ENCODE peak calls at places on chromosomes 3 and 15, in six cellular contexts. P, K, X, O, F and W are unnamed samples.

GRCh38 chr15:53833134-53833624 is 73.7 kb upstream of the WDR72 start:
- DNase-seq in X (no peak), K (no peak), P (no peak), F (peak), O (no peak), W (no peak)

GRCh38 chr3:113751145-113751544 is 4.3 kb downstream of the ATP6V1A start:
- DNase-seq in O (no peak), P (no peak), F (no peak), X (no peak), K (no peak), W (no peak)

GRCh38 chr3:102068327-102068726 is 219.0 kb downstream of the NFKBIZ start:
- DNase-seq in P (no peak), O (no peak), K (no peak), X (no peak), F (no peak), W (no peak)

GRCh38 chr3:58206406-58207011 is 4.3 kb downstream of the DNASE1L3 start:
- DNase-seq in K (no peak), X (no peak), O (no peak), P (no peak), F (no peak), W (no peak)

GRCh38 chr15:68340711-68341671 is 63.4 kb downstream of the FEM1B start:
- DNase-seq in X (no peak), P (no peak), O (no peak), F (no peak), K (no peak), W (no peak)

GRCh38 chr3:15557511-15557946 is 36.0 kb upstream of the COLQ start:
- DNase-seq in O (peak), F (peak), P (peak), X (peak), K (peak), W (peak)

GRCh38 chr3:101938262-101938847 is 89.0 kb downstream of the NFKBIZ start:
- DNase-seq in K (no peak), P (no peak), O (no peak), F (no peak), X (no peak), W (no peak)

GRCh38 chr3:117118604-117119003 is 409.0 kb downstream of the TUSC7 start:
- DNase-seq in K (no peak), F (no peak), X (no peak), P (no peak), O (no peak), W (no peak)

GRCh38 chr3:171365489-171365888 is 94.7 kb downstream of the TNIK start:
- DNase-seq in K (no peak), F (no peak), X (no peak), O (no peak), P (no peak), W (no peak)

GRCh38 chr3:30471076-30471475 is 135.3 kb upstream of the TGFBR2 start:
- DNase-seq in K (no peak), X (no peak), P (no peak), F (no peak), O (no peak), W (no peak)

GRCh38 chr3:27079427-27080105 is 289.6 kb downstream of the NEK10 start:
- DNase-seq in K (no peak), P (no peak), F (no peak), X (no peak), O (no peak), W (no peak)

GRCh38 chr3:179067291-179067690 is 4.3 kb downstream of the ZMAT3 start:
- DNase-seq in X (no peak), K (no peak), O (no peak), P (no peak), F (peak), W (no peak)

GRCh38 chr15:84034831-84035753 is 200.5 kb upstream of the GOLGA6L4 start:
- DNase-seq in P (no peak), O (peak), X (peak), F (peak), K (peak), W (no peak)

GRCh38 chr3:49721861-49722781 is 1.6 kb downstream of the GMPPB start:
- DNase-seq in K (no peak), F (no peak), O (no peak), X (no peak), P (no peak), W (no peak)

GRCh38 chr15:45646220-45646619 is 11.4 kb downstream of the SQOR start:
- DNase-seq in P (no peak), K (no peak), X (no peak), F (no peak), O (no peak), W (no peak)

GRCh38 chr15:82831894-82832600 is 22.6 kb downstream of the WHAMM start:
- DNase-seq in P (no peak), F (no peak), O (no peak), X (no peak), K (no peak), W (no peak)

GRCh38 chr3:29415824-29416223 is 135.0 kb downstream of the RBMS3 start:
- DNase-seq in X (no peak), F (no peak), P (no peak), O (no peak), K (no peak), W (no peak)

GRCh38 chr15:86061581-86061980 is 18.1 kb upstream of the AGBL1 start:
- DNase-seq in P (no peak), F (no peak), O (no peak), X (no peak), K (no peak), W (peak)

DNA sequence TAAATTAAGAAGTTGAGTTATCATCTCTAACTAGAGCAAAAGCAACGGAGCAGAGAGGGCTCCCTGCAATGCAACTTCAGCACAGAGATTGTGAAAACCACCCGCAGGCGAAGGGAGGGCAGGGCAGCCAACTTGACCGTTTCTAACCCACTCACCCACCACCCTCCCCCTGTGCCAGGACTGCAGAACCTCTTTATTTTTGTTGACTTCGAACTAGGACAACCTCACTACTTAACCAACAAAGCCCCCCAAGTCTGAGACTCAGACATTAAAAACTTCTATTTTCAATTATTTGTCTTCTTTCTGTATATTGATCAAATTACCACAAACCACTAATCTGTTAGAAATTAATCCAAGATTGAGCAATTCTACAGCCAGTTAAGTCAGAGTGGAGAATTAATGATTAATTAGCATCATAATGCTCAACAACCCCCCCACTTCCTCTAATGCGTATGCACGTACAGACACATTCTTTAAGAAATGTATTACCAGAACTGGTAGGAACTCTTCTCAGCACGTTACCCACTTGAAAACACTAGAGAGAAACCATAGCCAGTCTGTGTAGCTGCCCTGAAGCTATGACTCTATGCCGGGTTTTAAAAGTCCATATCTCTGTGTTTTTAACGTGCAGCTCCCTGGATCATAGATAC is 2.0 kb downstream of the MGLL start:
- DNase-seq in O (no peak), K (no peak), P (no peak), F (peak), X (peak), W (peak)
- TF ChIP-seq REST in O (no peak), K (no peak), P (no peak), F (no peak), X (no peak), W (no peak)

GRCh38 chr3:12142476-12142875 is 16.2 kb downstream of the TIMP4 start:
- DNase-seq in X (no peak), K (no peak), P (no peak), O (no peak), F (no peak), W (no peak)

GRCh38 chr3:12147263-12147780 is 11.4 kb downstream of the TIMP4 start:
- DNase-seq in F (no peak), X (no peak), K (no peak), P (no peak), O (no peak), W (no peak)

GRCh38 chr3:12148183-12148940 is 10.3 kb downstream of the TIMP4 start:
- DNase-seq in O (no peak), K (no peak), X (no peak), P (no peak), F (peak), W (no peak)

GRCh38 chr3:12141350-12141749 is 17.4 kb downstream of the TIMP4 start:
- DNase-seq in X (no peak), F (no peak), O (no peak), K (no peak), P (no peak), W (no peak)

GRCh38 chr3:12143949-12144504 is 14.7 kb downstream of the TIMP4 start:
- DNase-seq in K (no peak), P (no peak), O (no peak), X (no peak), F (no peak), W (no peak)
- TF ChIP-seq POLR2AphosphoS5 in K (no peak), P (no peak), O (no peak), X (no peak), F (no peak), W (no peak)

GRCh38 chr15:75785771-75786563 is 57.3 kb upstream of the UBE2Q2 start:
- DNase-seq in X (peak), F (peak), O (peak), P (no peak), K (no peak), W (no peak)
- TF ChIP-seq CTCF in X (peak), F (peak), O (peak), P (peak), K (no peak), W (no peak)

GRCh38 chr3:5172018-5172417 is 15.5 kb upstream of the EDEM1 start:
- DNase-seq in O (no peak), K (no peak), X (no peak), P (no peak), F (no peak), W (no peak)
- TF ChIP-seq REST in O (no peak), K (no peak), X (no peak), P (no peak), F (no peak), W (no peak)